ENCODE peak calls at places on chromosome 14, in four cellular contexts. One of them, this sample, is unnamed. For H3K4me1, the result is how much of the 10 kb centered on the place peaks cover.

GRCh38 chr14:69842671-69843407 is 36.4 kb upstream of the SMOC1 start:
- DNase-seq in mesenchymal stem cell: no peak
- DNase-seq in heart right ventricle: no peak
- DNase-seq in cardiac muscle cell: no peak
- DNase-seq in this sample: no peak

GRCh38 chr14:59771577-59771976 is 99.0 kb downstream of the RTN1 start:
- DNase-seq in mesenchymal stem cell: peak
- DNase-seq in heart right ventricle: no peak
- DNase-seq in cardiac muscle cell: no peak
- DNase-seq in this sample: peak

GRCh38 chr14:28784262-28785021 is 17.9 kb downstream of the FOXG1 start:
- DNase-seq in mesenchymal stem cell: no peak
- DNase-seq in heart right ventricle: no peak
- DNase-seq in cardiac muscle cell: no peak
- DNase-seq in this sample: no peak

GRCh38 chr14:84403585-84403984 is 1126.4 kb upstream of the FLRT2 start:
- DNase-seq in mesenchymal stem cell: no peak
- DNase-seq in heart right ventricle: no peak
- DNase-seq in cardiac muscle cell: peak
- DNase-seq in this sample: no peak

GRCh38 chr14:35883677-35884293 is 57.6 kb downstream of the BRMS1L start:
- DNase-seq in mesenchymal stem cell: peak
- DNase-seq in heart right ventricle: no peak
- DNase-seq in cardiac muscle cell: peak
- DNase-seq in this sample: no peak

GRCh38 chr14:103126873-103127304 is 3.6 kb downstream of the TNFAIP2 start:
- DNase-seq in mesenchymal stem cell: no peak
- DNase-seq in heart right ventricle: no peak
- DNase-seq in cardiac muscle cell: peak
- DNase-seq in this sample: no peak

GRCh38 chr14:70139384-70139783 is 49.4 kb downstream of the SLC8A3 start:
- DNase-seq in mesenchymal stem cell: no peak
- DNase-seq in heart right ventricle: no peak
- DNase-seq in cardiac muscle cell: no peak
- DNase-seq in this sample: no peak

GRCh38 chr14:88463318-88463717 is 77.9 kb downstream of the SPATA7 start:
- DNase-seq in mesenchymal stem cell: no peak
- DNase-seq in heart right ventricle: no peak
- DNase-seq in cardiac muscle cell: peak
- DNase-seq in this sample: no peak

GRCh38 chr14:92160619-92161018 is 38.9 kb downstream of the CPSF2 start:
- DNase-seq in mesenchymal stem cell: peak
- DNase-seq in heart right ventricle: no peak
- DNase-seq in cardiac muscle cell: no peak
- DNase-seq in this sample: peak

GRCh38 chr14:74568896-74569295 is 43.1 kb downstream of the LTBP2 start:
- DNase-seq in mesenchymal stem cell: no peak
- DNase-seq in heart right ventricle: no peak
- DNase-seq in cardiac muscle cell: no peak
- DNase-seq in this sample: no peak

GRCh38 chr14:67833403-67833802 is 13.8 kb downstream of the RAD51B start:
- DNase-seq in mesenchymal stem cell: no peak
- DNase-seq in heart right ventricle: no peak
- DNase-seq in cardiac muscle cell: no peak
- DNase-seq in this sample: no peak

GRCh38 chr14:103109789-103110415 is 13.4 kb upstream of the TNFAIP2 start:
- DNase-seq in mesenchymal stem cell: peak
- DNase-seq in heart right ventricle: peak
- DNase-seq in cardiac muscle cell: no peak
- DNase-seq in this sample: peak

GRCh38 chr14:41749425-41749824 is 142.7 kb downstream of the LRFN5 start:
- DNase-seq in mesenchymal stem cell: peak
- DNase-seq in heart right ventricle: no peak
- DNase-seq in cardiac muscle cell: no peak
- DNase-seq in this sample: peak

GRCh38 chr14:93930296-93930988 is 3.3 kb downstream of the FAM181A start:
- DNase-seq in mesenchymal stem cell: no peak
- DNase-seq in heart right ventricle: no peak
- DNase-seq in cardiac muscle cell: no peak
- DNase-seq in this sample: no peak

GRCh38 chr14:59275668-59276067 is 87.2 kb downstream of the DAAM1 start:
- DNase-seq in mesenchymal stem cell: peak
- DNase-seq in heart right ventricle: no peak
- DNase-seq in cardiac muscle cell: no peak
- DNase-seq in this sample: peak

GRCh38 chr14:26056232-26056631 is 541.6 kb downstream of the NOVA1 start:
- DNase-seq in mesenchymal stem cell: no peak
- DNase-seq in heart right ventricle: no peak
- DNase-seq in cardiac muscle cell: no peak
- DNase-seq in this sample: no peak

GRCh38 chr14:104974665-104975390 is 3.3 kb downstream of the AHNAK2 start:
- DNase-seq in mesenchymal stem cell: no peak
- DNase-seq in heart right ventricle: no peak
- DNase-seq in cardiac muscle cell: no peak
- DNase-seq in this sample: no peak

GRCh38 chr14:102775855-102776760 is 1.1 kb upstream of the TRAF3 start:
- DNase-seq in mesenchymal stem cell: peak
- DNase-seq in heart right ventricle: peak
- DNase-seq in cardiac muscle cell: peak
- DNase-seq in this sample: peak

GRCh38 chr14:52891800-52892199 is 59.0 kb downstream of the FERMT2 start:
- DNase-seq in mesenchymal stem cell: no peak
- DNase-seq in heart right ventricle: no peak
- DNase-seq in cardiac muscle cell: no peak
- DNase-seq in this sample: no peak

GRCh38 chr14:81435578-81436295 is 35.6 kb upstream of the STON2 start:
- DNase-seq in mesenchymal stem cell: peak
- DNase-seq in heart right ventricle: peak
- DNase-seq in cardiac muscle cell: peak
- DNase-seq in this sample: no peak

GRCh38 chr14:75280831-75281690 is 2.4 kb downstream of the FOS start:
- DNase-seq in mesenchymal stem cell: peak
- DNase-seq in heart right ventricle: no peak
- DNase-seq in cardiac muscle cell: no peak
- DNase-seq in this sample: no peak

GRCh38 chr14:53109028-53109687 is 44.0 kb downstream of the DDHD1 start:
- DNase-seq in mesenchymal stem cell: peak
- DNase-seq in heart right ventricle: no peak
- DNase-seq in cardiac muscle cell: no peak
- DNase-seq in this sample: no peak

GRCh38 chr14:55136868-55137785 is 8.1 kb downstream of the LGALS3 start:
- DNase-seq in mesenchymal stem cell: no peak
- DNase-seq in heart right ventricle: peak
- DNase-seq in cardiac muscle cell: no peak
- DNase-seq in this sample: peak

GRCh38 chr14:75084513-75084912 is 15.1 kb downstream of the ZC2HC1C start:
- DNase-seq in mesenchymal stem cell: no peak
- DNase-seq in heart right ventricle: no peak
- DNase-seq in cardiac muscle cell: no peak
- DNase-seq in this sample: no peak

GRCh38 chr14:70008457-70008856 is 129.2 kb downstream of the SMOC1 start:
- DNase-seq in mesenchymal stem cell: no peak
- DNase-seq in heart right ventricle: no peak
- DNase-seq in cardiac muscle cell: no peak
- DNase-seq in this sample: no peak

GRCh38 chr14:100726467-100726811 is 253 bp upstream of the DLK1 start:
- DNase-seq in mesenchymal stem cell: no peak
- DNase-seq in heart right ventricle: no peak
- DNase-seq in cardiac muscle cell: no peak
- DNase-seq in this sample: no peak

GRCh38 chr14:68376067-68376810 is 416.6 kb downstream of the ZFP36L1 start:
- DNase-seq in mesenchymal stem cell: no peak
- DNase-seq in heart right ventricle: no peak
- DNase-seq in cardiac muscle cell: no peak
- DNase-seq in this sample: peak

DNA sequence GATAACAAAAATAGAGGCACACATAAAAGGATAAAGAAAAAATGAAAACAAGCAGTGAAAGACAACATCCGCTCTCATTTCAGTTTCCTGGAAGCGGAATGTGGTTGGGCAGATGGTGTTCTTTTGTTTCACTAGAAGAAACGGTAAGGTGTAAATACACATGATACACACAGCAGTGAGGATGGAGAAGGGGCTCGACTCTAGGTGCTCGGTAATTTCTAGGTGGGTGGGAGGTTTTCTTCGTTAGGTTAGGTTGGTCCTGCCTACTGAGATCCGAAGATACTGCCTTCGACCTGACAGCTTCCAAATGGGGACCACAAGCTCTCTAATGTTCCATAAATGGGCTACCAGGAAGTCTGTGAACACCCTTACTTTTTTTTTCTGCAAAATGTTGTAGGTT is 1082.5 kb downstream of the BCL11B start:
- DNase-seq in mesenchymal stem cell: no peak
- DNase-seq in heart right ventricle: no peak
- DNase-seq in cardiac muscle cell: no peak
- DNase-seq in this sample: no peak
- H3K4me1 ChIP-seq in mesenchymal stem cell: under half
- H3K4me1 ChIP-seq in heart right ventricle: under half
- H3K4me1 ChIP-seq in cardiac muscle cell: under half
- H3K4me1 ChIP-seq in this sample: under half

DNA sequence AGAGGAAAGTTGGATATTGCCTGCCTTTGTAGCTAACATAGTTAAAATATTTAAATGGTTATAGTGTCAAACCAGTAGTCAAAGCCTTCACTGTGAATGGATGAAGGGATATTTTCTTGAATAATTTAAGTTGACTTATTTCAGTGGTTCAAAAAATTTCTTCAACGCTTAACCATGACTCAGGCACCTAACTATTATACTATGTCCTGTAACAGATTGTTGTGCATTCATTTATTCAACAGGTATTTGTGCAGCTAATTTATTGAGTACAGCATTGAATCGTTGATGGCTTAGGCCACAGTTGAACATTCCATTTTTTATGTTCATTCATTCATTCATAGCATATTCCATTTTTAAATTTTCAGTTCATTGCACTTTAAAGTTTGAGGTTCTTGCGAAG is 9.2 kb downstream of the HIF1A start:
- DNase-seq in mesenchymal stem cell: no peak
- DNase-seq in heart right ventricle: no peak
- DNase-seq in cardiac muscle cell: no peak
- DNase-seq in this sample: no peak
- H3K4me3 ChIP-seq in mesenchymal stem cell: no peak
- H3K4me3 ChIP-seq in heart right ventricle: no peak
- H3K4me3 ChIP-seq in cardiac muscle cell: no peak
- H3K4me3 ChIP-seq in this sample: no peak

DNA sequence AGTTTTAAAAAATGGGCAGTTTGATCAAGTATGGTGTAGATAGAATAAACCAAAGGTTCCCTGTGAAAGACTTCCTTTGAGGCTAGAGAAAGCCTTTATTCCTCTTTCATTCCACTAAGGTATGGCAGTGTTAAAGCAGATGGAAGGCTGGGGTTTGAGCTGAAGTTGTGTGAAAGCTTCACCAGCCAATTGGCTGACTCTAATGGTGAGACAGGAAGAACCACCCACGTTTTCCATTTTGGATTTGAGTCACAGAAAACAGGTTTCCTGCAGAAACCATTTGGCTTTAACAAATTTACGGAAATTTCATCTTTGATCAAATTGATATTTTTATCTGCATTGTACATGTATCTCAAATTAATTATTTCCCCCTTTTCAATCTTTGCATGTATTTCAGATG is 455.0 kb downstream of the PCNX1 start:
- DNase-seq in mesenchymal stem cell: no peak
- DNase-seq in heart right ventricle: no peak
- DNase-seq in cardiac muscle cell: no peak
- DNase-seq in this sample: no peak
- H3K27ac ChIP-seq in mesenchymal stem cell: no peak
- H3K27ac ChIP-seq in heart right ventricle: no peak
- H3K27ac ChIP-seq in cardiac muscle cell: no peak
- H3K27ac ChIP-seq in this sample: no peak

DNA sequence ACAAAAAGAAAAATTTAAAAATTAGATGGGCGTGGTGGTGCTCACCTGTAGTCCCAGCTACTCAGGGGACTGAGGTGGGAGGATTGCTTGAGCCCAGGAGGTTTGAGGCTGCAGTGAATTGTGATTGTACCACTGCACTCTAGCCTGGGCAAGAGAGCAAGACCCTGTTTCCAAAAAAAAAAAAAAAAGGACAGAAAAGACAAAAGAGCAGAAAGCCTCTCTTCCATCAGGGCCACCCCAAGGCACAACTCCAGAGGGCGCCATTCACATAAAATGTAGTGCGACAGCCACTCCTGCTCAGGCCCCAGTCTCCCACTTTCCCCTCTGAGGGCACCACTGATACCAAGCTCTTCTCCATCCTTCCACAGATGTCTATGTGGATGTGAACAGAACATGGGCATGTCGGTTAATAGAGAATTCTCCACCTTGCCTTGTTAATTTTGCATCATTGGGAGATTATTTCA is 41.8 kb downstream of the DGLUCY start:
- DNase-seq in mesenchymal stem cell: no peak
- DNase-seq in heart right ventricle: no peak
- DNase-seq in cardiac muscle cell: no peak
- DNase-seq in this sample: no peak
- H3K4me1 ChIP-seq in mesenchymal stem cell: under half
- H3K4me1 ChIP-seq in heart right ventricle: under half
- H3K4me1 ChIP-seq in cardiac muscle cell: under half
- H3K4me1 ChIP-seq in this sample: under half

DNA sequence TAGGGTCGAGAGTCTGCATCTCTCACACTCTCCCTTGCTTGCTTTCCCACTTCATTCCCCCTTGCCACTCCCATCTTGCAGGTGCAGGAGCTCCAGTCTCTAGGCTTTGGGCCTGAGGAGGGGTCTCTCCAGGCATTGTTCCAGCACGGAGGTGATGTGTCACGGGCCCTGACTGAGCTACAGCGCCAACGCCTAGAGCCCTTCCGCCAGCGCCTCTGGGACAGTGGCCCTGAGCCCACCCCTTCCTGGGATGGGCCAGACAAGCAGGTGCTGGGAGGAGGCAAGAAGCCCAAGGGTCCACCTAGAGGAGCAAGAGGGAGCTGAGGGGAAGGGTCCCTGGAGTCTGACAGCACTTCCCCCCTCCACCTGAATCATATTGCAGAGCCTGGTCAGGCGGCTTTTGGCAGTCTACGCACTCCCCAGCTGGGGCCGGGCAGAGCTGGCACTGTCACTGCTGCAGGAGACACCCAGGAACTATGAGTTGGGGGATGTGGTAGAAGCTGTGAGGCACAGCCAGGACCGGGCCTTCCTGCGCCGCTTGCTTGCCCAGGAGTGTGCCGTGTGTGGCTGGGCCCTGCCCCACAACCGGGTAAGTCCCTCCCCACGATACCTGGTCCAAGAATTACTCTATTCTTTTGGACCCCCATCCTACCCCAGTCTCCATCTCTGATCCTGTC is 4.2 kb downstream of the RNF31 start:
- DNase-seq in mesenchymal stem cell: no peak
- DNase-seq in heart right ventricle: no peak
- DNase-seq in cardiac muscle cell: no peak
- DNase-seq in this sample: no peak
- H3K4me3 ChIP-seq in mesenchymal stem cell: no peak
- H3K4me3 ChIP-seq in heart right ventricle: no peak
- H3K4me3 ChIP-seq in cardiac muscle cell: no peak
- H3K4me3 ChIP-seq in this sample: no peak

DNA sequence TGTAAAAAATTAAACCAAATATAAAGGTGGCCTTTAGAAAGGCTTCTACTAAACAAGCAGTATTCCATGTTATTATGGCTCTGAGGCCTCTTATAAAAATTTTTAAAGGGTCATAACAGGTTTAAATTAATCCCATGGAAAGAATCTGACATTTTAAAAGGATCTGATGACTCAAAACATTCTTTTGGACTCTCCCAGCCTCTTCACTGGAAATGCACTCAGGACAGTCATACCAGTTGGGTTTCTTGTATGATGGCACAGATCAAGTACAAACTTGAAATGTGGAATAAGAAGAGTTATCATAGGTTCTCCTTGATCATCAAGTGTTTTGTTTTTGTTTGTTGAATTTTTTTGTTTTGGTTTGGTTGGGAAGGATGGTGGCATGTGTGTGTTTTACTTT is 50.8 kb downstream of the PPP2R5E start:
- DNase-seq in mesenchymal stem cell: peak
- DNase-seq in heart right ventricle: no peak
- DNase-seq in cardiac muscle cell: no peak
- DNase-seq in this sample: peak
- H3K27ac ChIP-seq in mesenchymal stem cell: no peak
- H3K27ac ChIP-seq in heart right ventricle: no peak
- H3K27ac ChIP-seq in cardiac muscle cell: peak
- H3K27ac ChIP-seq in this sample: peak